ENCODE peak calls at places on chromosomes 1 and 21, in four cellular contexts. One of them, this sample, is unnamed.

GRCh38 chr1:38297852-38298251 is 251.3 kb upstream of the POU3F1 start:
- DNase-seq in left ventricle myocardium inferior: no peak
- DNase-seq in psoas muscle: no peak
- DNase-seq in GM23338: no peak
- DNase-seq in this sample: no peak

GRCh38 chr1:28783363-28783762 is 28.6 kb upstream of the OPRD1 start:
- DNase-seq in left ventricle myocardium inferior: no peak
- DNase-seq in psoas muscle: no peak
- DNase-seq in GM23338: no peak
- DNase-seq in this sample: no peak

GRCh38 chr1:17721444-17721843 is 33.7 kb upstream of the ACTL8 start:
- DNase-seq in left ventricle myocardium inferior: no peak
- DNase-seq in psoas muscle: no peak
- DNase-seq in GM23338: no peak
- DNase-seq in this sample: no peak

GRCh38 chr1:162130308-162130707 is 60.8 kb downstream of the NOS1AP start:
- DNase-seq in left ventricle myocardium inferior: no peak
- DNase-seq in psoas muscle: no peak
- DNase-seq in GM23338: no peak
- DNase-seq in this sample: no peak

GRCh38 chr1:39453603-39454002 is 37.8 kb upstream of the BMP8A start:
- DNase-seq in left ventricle myocardium inferior: peak
- DNase-seq in psoas muscle: peak
- DNase-seq in GM23338: no peak
- DNase-seq in this sample: no peak

GRCh38 chr1:57747818-57748217 is 324.0 kb upstream of the DAB1 start:
- DNase-seq in left ventricle myocardium inferior: no peak
- DNase-seq in psoas muscle: no peak
- DNase-seq in GM23338: no peak
- DNase-seq in this sample: no peak

GRCh38 chr1:2313651-2314296 is 77.6 kb downstream of the MORN1 start:
- DNase-seq in left ventricle myocardium inferior: no peak
- DNase-seq in psoas muscle: no peak
- DNase-seq in GM23338: no peak
- DNase-seq in this sample: no peak

GRCh38 chr1:1324084-1324523 is 356 bp downstream of the INTS11 start:
- DNase-seq in left ventricle myocardium inferior: no peak
- DNase-seq in psoas muscle: no peak
- DNase-seq in GM23338: no peak
- DNase-seq in this sample: no peak

GRCh38 chr1:225962440-225962975 is 21.5 kb upstream of the LEFTY2 start:
- DNase-seq in left ventricle myocardium inferior: peak
- DNase-seq in psoas muscle: peak
- DNase-seq in GM23338: peak
- DNase-seq in this sample: peak

GRCh38 chr1:239560921-239561320 is 174.6 kb downstream of the CHRM3 start:
- DNase-seq in left ventricle myocardium inferior: no peak
- DNase-seq in psoas muscle: no peak
- DNase-seq in GM23338: no peak
- DNase-seq in this sample: no peak

GRCh38 chr1:155437405-155437804 is 116.7 kb downstream of the RUSC1 start:
- DNase-seq in left ventricle myocardium inferior: no peak
- DNase-seq in psoas muscle: no peak
- DNase-seq in GM23338: no peak
- DNase-seq in this sample: no peak

DNA sequence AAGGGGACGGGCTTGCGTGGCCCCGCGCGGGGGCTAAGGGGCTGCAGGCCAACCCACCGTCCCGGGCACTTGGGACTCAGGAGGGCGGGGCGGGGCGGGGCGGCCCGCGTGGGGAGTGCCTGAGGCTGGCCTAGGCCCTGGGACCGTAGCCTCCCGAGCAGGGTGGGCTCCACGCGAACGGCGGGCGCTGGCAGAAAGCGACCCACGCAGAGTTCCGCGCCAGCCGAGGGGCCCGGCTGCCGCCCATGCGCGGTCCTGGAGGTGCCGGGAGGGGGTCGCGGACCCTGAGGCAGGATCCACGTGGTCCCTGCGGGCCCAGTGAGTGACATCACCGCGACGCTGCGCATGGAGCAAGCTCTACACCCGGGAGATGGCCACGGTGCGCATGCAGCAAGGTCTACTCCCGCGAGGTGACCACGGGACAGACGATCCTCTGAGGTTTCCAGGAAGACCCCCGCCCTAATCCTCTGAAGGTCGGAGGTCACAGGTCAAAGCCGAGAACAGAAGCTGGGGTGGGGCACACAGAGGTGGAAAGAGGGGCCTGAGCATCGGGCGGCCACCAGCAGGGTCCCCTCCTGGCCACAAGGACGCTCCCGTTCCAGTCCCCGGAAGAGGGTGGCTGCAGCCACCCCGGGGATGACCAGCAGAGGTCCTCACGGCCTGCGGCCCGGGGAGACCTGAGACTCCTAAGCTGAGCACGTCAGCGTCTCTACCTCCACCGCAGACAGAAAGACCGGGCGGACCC is 13.5 kb upstream of the SLC19A1 start:
- DNase-seq in left ventricle myocardium inferior: peak
- DNase-seq in psoas muscle: peak
- DNase-seq in GM23338: peak
- DNase-seq in this sample: peak
- TF ChIP-seq CTCF in left ventricle myocardium inferior: peak
- TF ChIP-seq CTCF in psoas muscle: peak
- TF ChIP-seq CTCF in GM23338: peak
- TF ChIP-seq CTCF in this sample: peak

GRCh38 chr1:165468850-165469249 is 23.9 kb upstream of the RXRG start:
- DNase-seq in left ventricle myocardium inferior: no peak
- DNase-seq in psoas muscle: no peak
- DNase-seq in GM23338: no peak
- DNase-seq in this sample: no peak

GRCh38 chr1:165467706-165468105 is 22.8 kb upstream of the RXRG start:
- DNase-seq in left ventricle myocardium inferior: no peak
- DNase-seq in psoas muscle: no peak
- DNase-seq in GM23338: no peak
- DNase-seq in this sample: no peak

GRCh38 chr1:165463978-165464377 is 19.1 kb upstream of the RXRG start:
- DNase-seq in left ventricle myocardium inferior: no peak
- DNase-seq in psoas muscle: no peak
- DNase-seq in GM23338: peak
- DNase-seq in this sample: no peak
- TF ChIP-seq CTCF in left ventricle myocardium inferior: no peak
- TF ChIP-seq CTCF in psoas muscle: no peak
- TF ChIP-seq CTCF in GM23338: no peak
- TF ChIP-seq CTCF in this sample: no peak

DNA sequence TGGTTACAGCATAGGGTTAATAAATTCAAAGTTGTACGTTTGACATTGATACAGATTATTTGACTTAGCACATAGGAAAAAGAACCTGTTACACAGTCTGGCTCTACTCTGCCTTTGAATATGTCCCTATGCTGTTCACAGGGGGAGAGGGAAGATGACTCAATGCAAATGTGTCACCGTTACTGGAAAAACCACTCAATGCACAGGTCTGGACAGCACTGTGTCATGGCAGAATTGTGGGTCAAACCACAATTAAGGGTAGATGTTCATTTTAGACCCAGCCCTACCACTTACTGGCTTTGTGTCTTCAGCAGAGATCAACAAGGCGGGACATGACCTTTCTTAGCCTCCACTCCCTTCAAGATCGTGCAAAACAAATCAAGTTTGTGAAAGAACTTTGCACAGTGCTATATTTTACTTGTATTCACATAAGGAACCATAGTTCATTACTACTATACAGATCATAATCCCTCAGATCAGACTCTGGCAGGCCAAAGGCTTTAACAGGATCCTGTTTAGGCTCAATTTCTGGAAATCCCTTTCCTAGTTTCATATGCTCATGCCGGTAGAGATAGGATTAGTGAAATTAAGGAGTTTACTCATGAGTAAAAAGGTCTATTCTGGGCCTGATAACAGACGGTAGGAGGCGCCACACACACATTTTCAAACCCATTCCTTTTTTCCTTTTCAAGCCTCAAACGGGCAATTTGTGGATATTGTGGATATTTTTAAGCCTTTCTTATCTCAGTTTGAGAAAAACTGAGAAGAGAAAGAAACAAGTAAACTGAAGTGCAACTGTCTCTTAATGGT is 22.0 kb downstream of the EIF2D start:
- DNase-seq in left ventricle myocardium inferior: no peak
- DNase-seq in psoas muscle: no peak
- DNase-seq in GM23338: peak
- DNase-seq in this sample: no peak
- TF ChIP-seq CTCF in left ventricle myocardium inferior: no peak
- TF ChIP-seq CTCF in psoas muscle: peak
- TF ChIP-seq CTCF in GM23338: peak
- TF ChIP-seq CTCF in this sample: no peak

GRCh38 chr1:14987829-14988603 is 165.5 kb upstream of the TMEM51 start:
- DNase-seq in left ventricle myocardium inferior: peak
- DNase-seq in psoas muscle: peak
- DNase-seq in GM23338: no peak
- DNase-seq in this sample: no peak

GRCh38 chr1:14988636-14989035 is 164.9 kb upstream of the TMEM51 start:
- DNase-seq in left ventricle myocardium inferior: no peak
- DNase-seq in psoas muscle: no peak
- DNase-seq in GM23338: no peak
- DNase-seq in this sample: no peak

GRCh38 chr1:14980801-14981200 is 172.7 kb upstream of the TMEM51 start:
- DNase-seq in left ventricle myocardium inferior: no peak
- DNase-seq in psoas muscle: no peak
- DNase-seq in GM23338: no peak
- DNase-seq in this sample: peak

GRCh38 chr1:14982029-14982428 is 171.5 kb upstream of the TMEM51 start:
- DNase-seq in left ventricle myocardium inferior: no peak
- DNase-seq in psoas muscle: no peak
- DNase-seq in GM23338: no peak
- DNase-seq in this sample: no peak

DNA sequence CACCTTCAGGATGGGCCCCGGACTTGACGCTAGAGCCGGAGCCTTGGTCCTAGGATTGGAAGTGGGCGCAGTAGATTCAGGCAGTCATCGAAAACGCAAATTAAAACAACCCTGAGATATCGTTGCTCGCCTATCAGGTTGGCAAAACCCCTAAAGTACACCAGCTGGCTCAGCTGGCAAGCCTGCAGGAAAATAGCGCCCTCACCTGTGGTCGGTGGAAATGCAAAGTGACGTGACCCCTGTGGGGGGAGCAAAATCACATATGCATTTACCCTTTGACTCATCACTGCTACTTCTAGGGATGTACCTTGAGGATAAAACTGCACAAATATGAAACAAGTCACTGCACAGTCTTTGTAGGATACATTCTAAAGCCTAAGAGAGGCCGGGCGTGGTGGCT is 170.3 kb upstream of the TMEM51 start:
- DNase-seq in left ventricle myocardium inferior: no peak
- DNase-seq in psoas muscle: no peak
- DNase-seq in GM23338: peak
- DNase-seq in this sample: no peak
- TF ChIP-seq CTCF in left ventricle myocardium inferior: no peak
- TF ChIP-seq CTCF in psoas muscle: no peak
- TF ChIP-seq CTCF in GM23338: peak
- TF ChIP-seq CTCF in this sample: peak

This sample was measured in endothelial cell.